ENCODE peak calls at places on chromosomes 5 and 9, in four cellular contexts. G is GM12891, C is H1, M is K562. S is an unnamed sample.

GRCh38 chr5:32507738-32508434 is 63.3 kb upstream of the ZFR start:
- DNase-seq in M (no peak), C (no peak), G (no peak), S (no peak)

GRCh38 chr9:89730715-89731114 is 125.9 kb downstream of the GADD45G start:
- DNase-seq in M (no peak), C (no peak), G (no peak), S (no peak)

GRCh38 chr5:109479260-109479860 is 69.6 kb upstream of the PJA2 start:
- DNase-seq in G (no peak), M (no peak), C (no peak), S (no peak)

GRCh38 chr9:20524776-20525175 is 97.5 kb downstream of the MLLT3 start:
- DNase-seq in C (peak), M (no peak), G (no peak), S (no peak)

GRCh38 chr9:127384901-127385300 is 12.1 kb upstream of the SLC2A8 start:
- DNase-seq in M (no peak), C (no peak), G (no peak), S (no peak)

GRCh38 chr9:70525553-70525952 is 111.1 kb upstream of the KLF9 start:
- DNase-seq in G (no peak), C (no peak), M (no peak), S (no peak)

GRCh38 chr5:52985306-52985705 is 3.8 kb upstream of the ITGA2 start:
- DNase-seq in M (no peak), G (no peak), C (no peak), S (no peak)

GRCh38 chr9:129838707-129839259 is 3.5 kb downstream of the USP20 start:
- DNase-seq in M (no peak), C (no peak), G (no peak), S (no peak)

GRCh38 chr5:39943811-39944210 is 519.0 kb upstream of the DAB2 start:
- DNase-seq in C (no peak), G (no peak), M (no peak), S (no peak)

GRCh38 chr5:172806897-172807672 is 27.0 kb upstream of the ERGIC1 start:
- DNase-seq in M (peak), G (peak), C (peak), S (peak)

GRCh38 chr9:93827545-93828330 is 127.4 kb downstream of the BARX1 start:
- DNase-seq in G (peak), M (peak), C (no peak), S (peak)

GRCh38 chr9:97986466-97986865 is 3.3 kb downstream of the ANP32B start:
- DNase-seq in C (no peak), G (no peak), M (no peak), S (no peak)

GRCh38 chr9:97501177-97501971 is at the start of gene TMOD1:
- DNase-seq in G (peak), M (peak), C (no peak), S (peak)

GRCh38 chr5:168413062-168413461 is 73.2 kb upstream of the RARS1 start:
- DNase-seq in G (no peak), C (no peak), M (no peak), S (no peak)

GRCh38 chr9:128375865-128376264 is 4.7 kb downstream of the URM1 start:
- DNase-seq in G (no peak), C (no peak), M (no peak), S (no peak)

GRCh38 chr5:14144586-14145355 is 1.6 kb downstream of the TRIO start:
- DNase-seq in M (peak), C (no peak), G (peak), S (peak)

GRCh38 chr5:83099001-83099400 is 21.7 kb downstream of the XRCC4 start:
- DNase-seq in M (no peak), C (no peak), G (no peak), S (no peak)

GRCh38 chr5:68505917-68506860 is 290.6 kb downstream of the PIK3R1 start:
- DNase-seq in C (no peak), G (no peak), M (peak), S (no peak)

GRCh38 chr5:84028093-84028492 is 307.4 kb upstream of the HAPLN1 start:
- DNase-seq in M (no peak), G (no peak), C (no peak), S (no peak)

GRCh38 chr9:134939080-134939733 is 21.5 kb upstream of the FCN1 start:
- DNase-seq in M (no peak), G (no peak), C (no peak), S (no peak)

GRCh38 chr9:120985759-120986353 is 59.3 kb upstream of the TRAF1 start:
- DNase-seq in G (no peak), M (peak), C (no peak), S (no peak)

GRCh38 chr5:36897616-36898015 is 21.0 kb downstream of the NIPBL start:
- DNase-seq in C (no peak), M (no peak), G (no peak), S (no peak)

GRCh38 chr5:82404382-82404945 is 126.3 kb upstream of the RPS23 start:
- DNase-seq in M (no peak), C (no peak), G (no peak), S (no peak)

GRCh38 chr9:120587357-120587756 is 7.4 kb upstream of the CDK5RAP2 start:
- DNase-seq in G (no peak), C (no peak), M (no peak), S (no peak)

GRCh38 chr9:30711591-30711990 is 1672.9 kb upstream of the ACO1 start:
- DNase-seq in C (no peak), G (no peak), M (no peak), S (no peak)

GRCh38 chr9:69200071-69200470 is 26.0 kb downstream of the TJP2 start:
- DNase-seq in G (no peak), C (no peak), M (peak), S (no peak)
- TF ChIP-seq TAF1 in G (no peak), C (no peak), M (no peak), S (no peak)

DNA sequence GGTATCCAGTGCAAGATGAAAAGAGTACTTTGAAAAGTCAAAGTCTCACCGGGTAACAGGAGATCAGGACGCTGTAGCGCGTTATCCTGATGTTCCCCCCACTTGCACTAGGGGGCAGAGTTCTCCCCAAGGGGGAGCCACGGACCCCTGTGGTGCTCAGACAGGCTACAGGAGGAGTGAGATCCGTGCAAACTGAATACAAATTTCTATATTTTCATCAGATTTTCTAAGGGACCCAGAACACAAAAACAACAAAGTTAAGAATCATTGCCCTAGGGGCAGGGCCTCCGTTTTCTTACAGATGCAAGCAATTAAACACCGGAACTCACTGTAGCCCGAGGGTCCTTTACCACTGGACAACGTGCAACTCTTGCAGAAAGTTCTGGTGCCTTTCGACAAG is 2.0 kb downstream of the MYO10 start:
- DNase-seq in C (peak), G (peak), M (peak), S (no peak)
- TF ChIP-seq POLR2A in C (no peak), G (no peak), M (no peak), S (no peak)

GRCh38 chr9:2053883-2054845 is 39.0 kb downstream of the SMARCA2 start:
- DNase-seq in G (peak), C (no peak), M (no peak), S (peak)
- TF ChIP-seq POLR2AphosphoS5 in G (peak), C (no peak), M (no peak), S (peak)

GRCh38 chr5:135456238-135457099 is 4.3 kb upstream of the TIFAB start:
- DNase-seq in C (no peak), G (no peak), M (peak), S (no peak)

GRCh38 chr5:135458921-135459331 is 6.8 kb upstream of the TIFAB start:
- DNase-seq in G (no peak), M (peak), C (no peak), S (no peak)

GRCh38 chr5:135457424-135458071 is 5.4 kb upstream of the TIFAB start:
- DNase-seq in M (peak), G (peak), C (peak), S (peak)

GRCh38 chr5:135460246-135461033 is 8.3 kb upstream of the TIFAB start:
- DNase-seq in M (no peak), G (no peak), C (no peak), S (no peak)

DNA sequence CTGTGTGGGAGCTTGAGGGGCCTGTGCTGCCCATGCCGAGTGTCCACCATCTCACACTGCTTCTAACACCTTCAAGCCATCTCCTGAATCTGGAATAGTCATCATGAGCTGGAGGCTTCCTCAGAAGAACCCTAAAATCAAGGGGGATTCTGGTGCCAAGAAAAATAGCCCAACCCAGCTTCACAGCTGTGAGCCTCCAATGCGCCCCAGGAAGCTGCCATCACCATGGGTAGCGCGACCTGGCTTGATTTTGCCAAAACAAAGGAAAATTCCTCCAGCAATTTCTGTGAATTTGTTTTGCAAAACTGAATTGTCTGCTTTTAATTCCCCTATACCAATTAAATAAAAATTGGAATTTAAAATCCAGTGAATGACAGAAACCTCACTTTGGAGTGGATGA is 6.2 kb upstream of the TIFAB start:
- DNase-seq in G (no peak), M (no peak), C (no peak), S (no peak)
- TF ChIP-seq TAF1 in G (no peak), M (no peak), C (no peak), S (no peak)

GRCh38 chr9:113620377-113621161 is 157.0 kb downstream of the RGS3 start:
- DNase-seq in M (no peak), G (no peak), C (peak), S (no peak)
- TF ChIP-seq POLR2A in M (no peak), G (no peak), C (peak), S (no peak)